ENCODE peak calls at places on chromosomes 2 and 18, in four cellular contexts. Q, A, O and J are unnamed samples.

GRCh38 chr2:98378901-98379300 is 32.6 kb downstream of the CNGA3 start:
- DNase-seq in Q (no peak), O (no peak), A (no peak), J (no peak)

GRCh38 chr2:101517753-101518152 is 42.8 kb upstream of the RFX8 start:
- DNase-seq in Q (no peak), A (no peak), O (peak), J (peak)

GRCh38 chr2:111169268-111169667 is 48.6 kb downstream of the BCL2L11 start:
- DNase-seq in O (no peak), A (no peak), Q (no peak), J (no peak)

GRCh38 chr2:76599732-76600368 is 889.1 kb upstream of the GCFC2 start:
- DNase-seq in Q (peak), O (peak), A (peak), J (peak)

GRCh38 chr2:238895901-238896600 is 48.2 kb downstream of the TWIST2 start:
- DNase-seq in Q (no peak), A (peak), O (peak), J (no peak)

GRCh38 chr2:43819489-43820163 is 19.0 kb downstream of the ABCG5 start:
- DNase-seq in O (no peak), A (no peak), Q (no peak), J (no peak)

GRCh38 chr18:57775937-57776336 is 27.2 kb downstream of the ATP8B1 start:
- DNase-seq in Q (no peak), A (no peak), O (no peak), J (no peak)

GRCh38 chr2:232966122-232966521 is 46.9 kb downstream of the NGEF start:
- DNase-seq in O (no peak), A (peak), Q (no peak), J (no peak)

GRCh38 chr18:13530215-13530878 is 196.0 kb downstream of the FAM210A start:
- DNase-seq in Q (no peak), O (no peak), A (no peak), J (no peak)

GRCh38 chr2:44005831-44006230 is 10.0 kb upstream of the LRPPRC start:
- DNase-seq in O (no peak), Q (no peak), A (no peak), J (no peak)

GRCh38 chr2:84686783-84687442 is 170.6 kb downstream of the DNAH6 start:
- DNase-seq in A (no peak), Q (no peak), O (peak), J (no peak)

GRCh38 chr2:133787651-133788050 is 219.4 kb upstream of the NCKAP5 start:
- DNase-seq in Q (no peak), O (no peak), A (no peak), J (no peak)

GRCh38 chr2:237156131-237156856 is 70.6 kb downstream of the COPS8 start:
- DNase-seq in A (no peak), O (no peak), Q (no peak), J (no peak)

GRCh38 chr2:158610059-158610458 is 153.3 kb downstream of the PKP4 start:
- DNase-seq in A (no peak), O (no peak), Q (no peak), J (no peak)

GRCh38 chr18:59559528-59559927 is 137.7 kb downstream of the CCBE1 start:
- DNase-seq in A (no peak), O (no peak), Q (no peak), J (no peak)

GRCh38 chr2:174325932-174326879 is 8.5 kb upstream of the SP9 start:
- DNase-seq in A (no peak), Q (peak), O (no peak), J (no peak)

GRCh38 chr2:146412625-146413024 is 1432.2 kb upstream of the ACVR2A start:
- DNase-seq in Q (peak), O (peak), A (peak), J (peak)

GRCh38 chr2:202355993-202356505 is 20.1 kb upstream of the BMPR2 start:
- DNase-seq in A (no peak), Q (no peak), O (no peak), J (no peak)

GRCh38 chr2:69221960-69222751 is 164.9 kb downstream of the GFPT1 start:
- DNase-seq in A (no peak), Q (no peak), O (no peak), J (no peak)

GRCh38 chr2:133570547-133570946 is 2.3 kb upstream of the NCKAP5 start:
- DNase-seq in A (no peak), O (no peak), Q (no peak), J (no peak)

GRCh38 chr18:59899298-59900221 is at the start of gene PMAIP1:
- DNase-seq in O (peak), Q (peak), A (peak), J (peak)

GRCh38 chr2:46328316-46328715 is 31.1 kb downstream of the EPAS1 start:
- DNase-seq in Q (no peak), A (no peak), O (no peak), J (no peak)

GRCh38 chr2:28452534-28453081 is 43.3 kb upstream of the PLB1 start:
- DNase-seq in A (peak), Q (peak), O (peak), J (peak)

GRCh38 chr2:40343904-40344303 is 108.0 kb downstream of the SLC8A1 start:
- DNase-seq in O (no peak), Q (no peak), A (no peak), J (no peak)

GRCh38 chr18:58336605-58337004 is 292.3 kb downstream of the ALPK2 start:
- DNase-seq in O (no peak), Q (no peak), A (no peak), J (no peak)

GRCh38 chr18:7021994-7022840 is 95.4 kb downstream of the LAMA1 start:
- DNase-seq in O (peak), Q (peak), A (no peak), J (peak)

GRCh38 chr2:159101755-159102489 is 133.5 kb downstream of the TANC1 start:
- DNase-seq in Q (no peak), A (no peak), O (no peak), J (no peak)

GRCh38 chr2:157747695-157748370 is 119.2 kb upstream of the ACVR1C start:
- DNase-seq in A (no peak), O (no peak), Q (no peak), J (no peak)

GRCh38 chr2:42136832-42137821 is 32.0 kb upstream of the EML4 start:
- DNase-seq in A (no peak), O (peak), Q (no peak), J (peak)

GRCh38 chr2:230796280-230796862 is 68.4 kb upstream of the ITM2C start:
- DNase-seq in Q (no peak), A (no peak), O (no peak), J (no peak)

GRCh38 chr2:3146772-3147640 is 230.6 kb downstream of the EIPR1 start:
- DNase-seq in Q (no peak), O (no peak), A (no peak), J (no peak)

GRCh38 chr2:147524912-147525311 is 319.9 kb upstream of the ACVR2A start:
- DNase-seq in O (no peak), A (no peak), Q (no peak), J (no peak)

GRCh38 chr2:241035818-241036396 is 37.5 kb downstream of the SNED1 start:
- DNase-seq in Q (no peak), A (no peak), O (no peak), J (no peak)

GRCh38 chr2:195151711-195152110 is 505.3 kb upstream of the SLC39A10 start:
- DNase-seq in O (no peak), Q (no peak), A (no peak), J (no peak)

GRCh38 chr2:212181646-212182045 is 357.0 kb downstream of the ERBB4 start:
- DNase-seq in Q (no peak), O (no peak), A (no peak), J (no peak)

GRCh38 chr2:10901160-10901559 is 10.6 kb upstream of the KCNF1 start:
- DNase-seq in O (no peak), A (no peak), Q (no peak), J (peak)

GRCh38 chr2:17608251-17608650 is 67.8 kb downstream of the VSNL1 start:
- DNase-seq in Q (no peak), A (no peak), O (no peak), J (no peak)

DNA sequence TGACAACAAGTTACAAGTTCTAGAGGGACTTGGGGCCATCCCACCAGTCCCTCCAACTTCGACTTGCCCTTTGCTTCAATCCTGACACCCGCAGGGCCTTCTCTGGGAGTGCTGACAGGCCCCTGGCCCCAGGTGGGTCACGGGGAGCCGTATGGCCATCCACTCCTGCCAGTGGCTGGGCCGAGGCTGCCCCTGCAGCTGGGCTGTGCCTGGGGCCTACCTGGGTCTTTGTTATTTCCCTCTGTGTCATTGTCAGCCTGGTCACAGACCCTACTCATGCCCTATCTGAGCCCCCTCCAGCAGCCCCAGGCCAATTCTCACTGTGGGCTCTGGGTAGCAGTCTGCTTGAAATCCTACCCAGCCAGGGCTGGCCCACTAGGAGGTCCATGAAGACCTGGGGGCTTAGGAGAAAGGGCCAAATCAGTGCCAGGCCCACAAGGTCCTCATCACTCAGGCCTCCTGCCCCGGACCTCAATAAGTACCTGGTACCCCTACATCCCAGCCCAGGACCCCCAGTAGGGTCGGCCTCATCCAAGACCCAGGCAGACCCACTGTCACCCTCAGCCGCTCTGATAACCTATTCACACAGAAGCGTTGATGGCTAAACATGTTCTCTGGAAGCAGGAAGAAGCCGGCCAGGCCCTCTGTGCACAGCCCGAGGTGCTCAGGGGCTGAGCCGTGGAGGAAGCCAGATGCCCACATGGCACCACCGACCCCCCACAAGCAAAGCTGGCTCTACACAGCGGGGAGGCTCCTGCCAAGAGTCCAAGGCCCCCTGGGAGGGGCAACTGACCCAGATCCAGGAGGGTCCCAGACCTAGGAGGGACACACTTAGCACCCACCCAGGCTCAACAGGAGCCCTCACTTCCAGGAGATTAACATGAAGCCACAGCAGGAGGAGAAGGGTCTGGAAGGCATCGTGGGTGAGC is 57.7 kb downstream of the BIN1 start:
- DNase-seq in Q (no peak), A (no peak), O (no peak), J (no peak)
- TF ChIP-seq RNF2 in Q (no peak), A (no peak), O (no peak), J (no peak)

GRCh38 chr2:231800493-231801091 is 14.3 kb downstream of the COPS7B start:
- DNase-seq in A (no peak), O (peak), Q (peak), J (peak)
- TF ChIP-seq HDAC2 in A (no peak), O (no peak), Q (no peak), J (no peak)

DNA sequence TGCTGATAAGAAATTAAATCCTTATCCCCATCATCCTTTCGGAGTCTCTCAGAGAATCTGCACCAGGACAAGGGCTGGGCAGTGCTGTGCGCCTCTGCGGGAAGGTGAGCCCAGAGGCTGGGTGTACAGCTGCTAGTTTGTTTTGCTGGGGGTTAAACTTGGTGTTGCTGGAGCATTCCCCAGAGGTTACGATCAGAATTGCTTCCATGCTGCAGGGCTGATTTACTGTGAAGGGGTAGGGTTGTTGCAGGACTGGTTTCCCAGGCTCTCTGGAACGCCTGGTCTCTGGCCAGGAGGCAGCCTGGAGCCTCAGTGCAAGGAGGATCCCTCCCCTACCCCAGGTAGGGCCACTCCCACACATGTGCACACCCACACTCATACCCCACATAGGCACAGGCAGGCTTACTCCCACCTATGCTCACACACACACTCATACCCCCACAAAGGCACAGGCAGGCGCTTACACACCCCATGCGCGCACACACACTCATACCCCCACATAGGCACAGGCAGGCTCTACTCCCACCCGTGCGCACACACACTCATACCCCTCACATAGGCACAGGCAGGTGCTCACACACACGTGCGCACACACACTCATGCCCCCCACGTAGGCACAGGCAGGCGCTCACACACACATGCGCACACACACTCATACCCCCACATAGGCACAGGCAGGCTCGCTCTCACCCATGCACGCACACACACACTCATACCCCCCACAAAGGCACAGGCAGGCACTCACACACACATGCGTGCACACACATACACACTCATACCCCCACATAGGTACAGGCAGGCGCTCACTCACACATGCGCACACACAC is 11.3 kb downstream of the CNNM4 start:
- DNase-seq in O (no peak), Q (no peak), A (no peak), J (no peak)
- TF ChIP-seq MAFK in O (no peak), Q (no peak), A (no peak), J (no peak)

GRCh38 chr2:169584005-169584877 is at the start of gene PPIG:
- DNase-seq in A (peak), Q (peak), O (peak), J (peak)
- TF ChIP-seq RNF2 in A (no peak), Q (peak), O (peak), J (no peak)

GRCh38 chr18:35029103-35029502 is 12.1 kb upstream of the MAPRE2 start:
- DNase-seq in O (no peak), A (no peak), Q (no peak), J (no peak)

GRCh38 chr18:35028556-35028955 is 12.7 kb upstream of the MAPRE2 start:
- DNase-seq in A (no peak), Q (no peak), O (no peak), J (no peak)

GRCh38 chr18:35029770-35030169 is 11.4 kb upstream of the MAPRE2 start:
- DNase-seq in O (no peak), Q (no peak), A (no peak), J (no peak)

GRCh38 chr18:35032113-35032512 is 9.1 kb upstream of the MAPRE2 start:
- DNase-seq in Q (no peak), O (no peak), A (no peak), J (no peak)

DNA sequence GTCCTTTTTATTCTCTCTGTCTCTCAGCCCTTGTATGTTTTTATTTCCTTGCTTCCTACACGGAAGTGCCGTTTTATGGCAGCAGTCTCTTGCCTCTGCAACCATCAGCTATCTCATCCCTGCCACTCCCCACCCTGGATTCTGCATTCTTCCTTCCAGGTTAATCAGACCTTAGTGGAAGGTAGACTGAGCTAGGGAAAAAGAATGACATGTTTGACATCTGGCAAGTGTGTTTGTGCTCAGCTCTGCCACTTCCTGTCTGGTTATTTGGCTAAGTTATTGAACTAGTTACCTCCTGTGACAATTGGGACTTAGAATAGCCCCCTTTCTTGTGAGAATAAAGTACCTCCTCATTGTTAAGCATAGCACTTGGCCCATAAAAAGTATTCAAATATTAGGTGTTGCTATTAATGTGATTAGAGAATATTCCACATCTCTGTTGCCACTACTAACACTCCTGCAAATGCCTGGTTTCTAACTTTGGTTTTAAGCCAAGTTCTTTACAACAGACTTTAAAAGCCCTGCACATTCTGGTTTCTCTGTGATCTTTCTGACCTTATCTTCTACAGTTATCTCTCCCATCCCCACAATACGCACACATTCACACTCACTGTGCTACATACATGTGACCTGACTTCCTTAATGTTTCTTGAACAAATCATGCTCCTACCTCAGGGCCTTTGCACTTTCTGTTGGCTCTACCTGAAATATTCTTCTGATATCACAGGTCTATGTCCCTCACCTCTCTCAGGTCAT is 10.8 kb upstream of the MAPRE2 start:
- DNase-seq in A (no peak), Q (no peak), O (no peak), J (no peak)
- TF ChIP-seq HDAC2 in A (no peak), Q (no peak), O (no peak), J (no peak)

GRCh38 chr2:16114836-16115235 is 174.5 kb downstream of the MYCN start:
- DNase-seq in Q (no peak), A (no peak), O (peak), J (no peak)
- TF ChIP-seq MAFK in Q (no peak), A (no peak), O (no peak), J (no peak)